ENCODE peak calls at places on chromosome 5, in ten cellular contexts. L is BE2C, E is Peyer's patch, S is astrocyte, J is ovary, P is fibroblast of lung, Q is fibroblast of the aortic adventitia, N is tibial artery, R is left ventricle myocardium inferior, W is upper lobe of right lung. Z is an unnamed sample.

GRCh38 chr5:98391921-98392625 is 381.4 kb upstream of the RGMB start:
- DNase-seq in L (no peak), E (no peak), S (no peak), J (no peak), P (no peak), Q (no peak), N (no peak), R (no peak), W (peak), Z (no peak)

GRCh38 chr5:58745350-58745749 is 162.5 kb downstream of the RAB3C start:
- DNase-seq in L (no peak), E (no peak), S (no peak), J (no peak), P (no peak), Q (no peak), N (no peak), R (no peak), W (no peak), Z (no peak)

GRCh38 chr5:91264311-91265051 is 118.6 kb downstream of the ARRDC3 start:
- DNase-seq in L (no peak), E (no peak), S (no peak), J (no peak), P (no peak), Q (no peak), N (no peak), R (no peak), W (no peak), Z (no peak)

GRCh38 chr5:103016167-103016566 is 103.8 kb downstream of the GIN1 start:
- DNase-seq in L (no peak), E (no peak), S (no peak), J (no peak), P (no peak), Q (no peak), N (no peak), R (no peak), W (no peak), Z (no peak)

GRCh38 chr5:3896098-3896497 is 300.5 kb downstream of the IRX1 start:
- DNase-seq in L (no peak), E (no peak), S (no peak), J (no peak), P (no peak), Q (no peak), N (no peak), R (no peak), W (no peak), Z (no peak)

GRCh38 chr5:65076251-65076869 is 307.6 kb downstream of the CWC27 start:
- DNase-seq in L (peak), E (peak), S (peak), J (peak), P (peak), Q (peak), N (peak), R (peak), W (no peak), Z (peak)

GRCh38 chr5:76351577-76351976 is 51.5 kb upstream of the IQGAP2 start:
- DNase-seq in L (no peak), E (peak), S (no peak), J (no peak), P (no peak), Q (no peak), N (no peak), R (no peak), W (no peak), Z (no peak)

GRCh38 chr5:79236364-79236969 is 536 bp downstream of the JMY start:
- DNase-seq in L (peak), E (no peak), S (peak), J (no peak), P (no peak), Q (no peak), N (no peak), R (peak), W (peak), Z (peak)

GRCh38 chr5:57895766-57896165 is 413.2 kb upstream of the ACTBL2 start:
- DNase-seq in L (no peak), E (no peak), S (peak), J (no peak), P (no peak), Q (peak), N (no peak), R (no peak), W (no peak), Z (no peak)

GRCh38 chr5:83764101-83764500 is 43.4 kb upstream of the HAPLN1 start:
- DNase-seq in L (no peak), E (no peak), S (peak), J (no peak), P (no peak), Q (no peak), N (no peak), R (no peak), W (no peak), Z (no peak)

GRCh38 chr5:88873447-88873846 is 9.5 kb downstream of the MEF2C start:
- DNase-seq in L (no peak), E (no peak), S (no peak), J (no peak), P (no peak), Q (no peak), N (no peak), R (no peak), W (no peak), Z (no peak)

GRCh38 chr5:149284501-149284900 is 12.8 kb downstream of the AFAP1L1 start:
- DNase-seq in L (no peak), E (no peak), S (no peak), J (no peak), P (peak), Q (peak), N (peak), R (no peak), W (no peak), Z (no peak)

GRCh38 chr5:132207783-132208182 is 19.9 kb downstream of the P4HA2 start:
- DNase-seq in L (no peak), E (no peak), S (no peak), J (no peak), P (no peak), Q (no peak), N (no peak), R (no peak), W (no peak), Z (no peak)

GRCh38 chr5:179620293-179620692 is 3.2 kb downstream of the HNRNPH1 start:
- DNase-seq in L (no peak), E (no peak), S (no peak), J (no peak), P (no peak), Q (peak), N (peak), R (no peak), W (no peak), Z (no peak)

GRCh38 chr5:848671-849111 is 2.1 kb downstream of the ZDHHC11 start:
- DNase-seq in L (no peak), E (peak), S (no peak), J (no peak), P (no peak), Q (no peak), N (peak), R (peak), W (peak), Z (no peak)

GRCh38 chr5:172496671-172497371 is 42.5 kb upstream of the SH3PXD2B start:
- DNase-seq in L (peak), E (peak), S (peak), J (no peak), P (no peak), Q (peak), N (no peak), R (peak), W (no peak), Z (peak)

GRCh38 chr5:142748568-142749249 is 21.5 kb upstream of the ARHGAP26 start:
- DNase-seq in L (peak), E (peak), S (no peak), J (no peak), P (no peak), Q (no peak), N (no peak), R (peak), W (peak), Z (peak)

GRCh38 chr5:105503950-105504349 is 1941.4 kb upstream of the NUDT12 start:
- DNase-seq in L (no peak), E (no peak), S (peak), J (no peak), P (peak), Q (no peak), N (no peak), R (no peak), W (no peak), Z (no peak)

GRCh38 chr5:52690236-52690685 is 97.5 kb upstream of the ITGA1 start:
- DNase-seq in L (no peak), E (no peak), S (peak), J (no peak), P (no peak), Q (peak), N (no peak), R (no peak), W (no peak), Z (no peak)

GRCh38 chr5:67246546-67246945 is 49.9 kb upstream of the CD180 start:
- DNase-seq in L (no peak), E (no peak), S (no peak), J (no peak), P (no peak), Q (no peak), N (no peak), R (no peak), W (no peak), Z (no peak)

GRCh38 chr5:10479226-10479721 is 37.6 kb downstream of the ROPN1L start:
- DNase-seq in L (no peak), E (peak), S (peak), J (no peak), P (peak), Q (peak), N (no peak), R (no peak), W (no peak), Z (no peak)

GRCh38 chr5:143164557-143164956 is 238.9 kb downstream of the NR3C1 start:
- DNase-seq in L (no peak), E (no peak), S (no peak), J (no peak), P (no peak), Q (no peak), N (no peak), R (no peak), W (no peak), Z (no peak)

GRCh38 chr5:5980601-5981000 is 397.7 kb downstream of the MED10 start:
- DNase-seq in L (no peak), E (no peak), S (no peak), J (no peak), P (no peak), Q (no peak), N (no peak), R (no peak), W (no peak), Z (no peak)

GRCh38 chr5:133228316-133228715 is 176.5 kb downstream of the HSPA4 start:
- DNase-seq in L (no peak), E (no peak), S (no peak), J (no peak), P (no peak), Q (no peak), N (no peak), R (no peak), W (no peak), Z (no peak)

GRCh38 chr5:172370648-172371248 is 83.6 kb downstream of the SH3PXD2B start:
- DNase-seq in L (peak), E (peak), S (peak), J (no peak), P (peak), Q (peak), N (peak), R (no peak), W (no peak), Z (no peak)

DNA sequence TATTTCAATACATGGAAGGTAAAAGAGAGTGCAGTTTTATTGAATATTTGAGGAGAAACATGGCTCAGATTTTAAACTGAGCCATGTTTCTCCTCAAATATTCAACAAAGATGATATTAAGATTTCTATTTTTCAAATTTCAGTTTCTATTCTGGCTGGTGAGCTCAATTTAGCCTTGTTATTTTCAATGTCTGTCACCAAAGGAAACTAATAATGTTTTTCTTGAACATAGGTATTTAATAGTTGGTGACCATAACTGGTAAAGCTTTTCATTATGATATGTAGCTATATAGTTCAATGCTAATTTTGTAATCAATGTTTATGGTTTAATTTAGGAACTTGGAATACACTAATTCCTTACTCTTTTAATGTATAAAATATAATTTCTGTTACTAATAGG is 177.4 kb downstream of the FER start:
- DNase-seq in L (no peak), E (no peak), S (no peak), J (no peak), P (no peak), Q (no peak), N (no peak), R (no peak), W (no peak), Z (no peak)
- H3K4me3 ChIP-seq in L (no peak), E (no peak), S (no peak), J (no peak), P (no peak), Q (no peak), N (no peak), R (no peak), W (no peak), Z (no peak)

DNA sequence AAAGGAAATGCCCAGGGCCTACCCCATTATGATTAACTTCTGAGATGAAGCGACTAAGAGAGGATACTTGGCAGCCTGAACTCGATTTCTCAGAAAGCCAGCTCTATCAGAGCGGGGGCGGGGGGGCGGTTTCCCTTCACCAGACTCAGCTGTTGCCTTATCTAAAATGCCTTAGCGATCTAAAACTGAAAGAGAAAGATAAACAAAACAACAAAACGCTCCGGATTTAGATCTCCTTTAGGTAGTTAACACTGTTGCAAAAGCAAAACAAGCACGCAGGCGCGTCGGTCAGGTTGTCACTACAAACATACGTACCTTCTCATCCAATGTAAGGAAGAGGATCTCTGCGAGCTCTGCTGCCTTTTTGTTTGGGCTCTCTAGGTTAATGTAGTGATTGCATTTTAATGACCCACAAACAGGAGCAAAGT is 1.1 kb downstream of the EPB41L4A start:
- DNase-seq in L (no peak), E (peak), S (peak), J (no peak), P (no peak), Q (peak), N (peak), R (peak), W (peak), Z (peak)
- H3K4me3 ChIP-seq in L (no peak), E (peak), S (peak), J (peak), P (peak), Q (peak), N (peak), R (peak), W (peak), Z (peak)

GRCh38 chr5:32445831-32446614 is 1.5 kb upstream of the ZFR start:
- DNase-seq in L (no peak), E (no peak), S (no peak), J (no peak), P (no peak), Q (no peak), N (no peak), R (no peak), W (no peak), Z (no peak)
- H3K4me3 ChIP-seq in L (no peak), E (no peak), S (no peak), J (no peak), P (no peak), Q (no peak), N (no peak), R (no peak), W (no peak), Z (no peak)

DNA sequence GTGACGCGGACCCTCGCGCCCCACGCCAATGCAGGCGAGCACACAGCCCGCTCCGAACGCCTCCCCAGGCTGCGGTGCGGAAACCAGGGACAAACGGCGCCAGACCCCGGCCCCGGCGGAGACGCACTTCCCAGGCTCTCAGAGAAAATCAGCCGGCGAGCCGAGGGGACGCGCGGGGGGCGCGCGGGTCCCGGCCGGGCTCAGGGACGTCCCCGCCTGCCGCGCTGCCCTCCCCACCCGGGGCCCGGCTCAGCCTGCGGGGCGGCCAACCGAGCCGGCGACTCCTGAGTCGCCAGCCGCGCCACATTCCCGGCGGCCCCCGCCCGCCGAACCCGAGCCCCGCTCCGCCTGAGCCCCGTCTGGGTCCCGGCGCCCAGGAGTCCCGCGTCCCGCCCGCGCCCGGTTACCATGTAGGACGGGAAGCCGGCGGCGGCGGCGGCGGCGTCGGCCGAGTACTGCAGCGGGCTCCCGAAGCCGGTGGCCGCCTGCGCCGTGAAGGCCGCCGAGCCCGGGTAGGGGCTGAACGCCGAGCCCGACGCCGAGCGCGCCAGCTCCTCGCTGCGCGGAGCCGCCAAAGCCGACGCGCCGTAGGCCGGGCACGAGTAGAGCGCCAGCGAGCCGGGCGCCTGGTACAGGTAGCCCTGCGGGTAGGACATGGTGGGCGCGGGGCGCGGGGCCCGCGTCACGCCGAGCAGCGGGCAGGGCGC is 566 bp downstream of the IRX2 start:
- DNase-seq in L (no peak), E (no peak), S (no peak), J (no peak), P (no peak), Q (peak), N (no peak), R (no peak), W (no peak), Z (no peak)
- H3K4me3 ChIP-seq in L (no peak), E (no peak), S (peak), J (no peak), P (no peak), Q (peak), N (peak), R (peak), W (peak), Z (peak)

Z was measured in heart right ventricle.